ENCODE peak calls at places on chromosome 11, in five cellular contexts. One of them, this sample, is unnamed.

GRCh38 chr11:28701760-28702449 is 593.7 kb downstream of the METTL15 start:
- DNase-seq in AG04449: no peak
- DNase-seq in endothelial cell of umbilical vein: peak
- DNase-seq in astrocyte of the spinal cord: peak
- DNase-seq in choroid plexus epithelial cell: no peak
- DNase-seq in this sample: peak

GRCh38 chr11:44611687-44612437 is 46.4 kb downstream of the CD82 start:
- DNase-seq in choroid plexus epithelial cell: no peak
- DNase-seq in astrocyte of the spinal cord: no peak
- DNase-seq in endothelial cell of umbilical vein: no peak
- DNase-seq in AG04449: no peak
- DNase-seq in this sample: no peak

GRCh38 chr11:103970850-103971249 is 65.6 kb upstream of the DDI1 start:
- DNase-seq in astrocyte of the spinal cord: no peak
- DNase-seq in choroid plexus epithelial cell: no peak
- DNase-seq in AG04449: no peak
- DNase-seq in endothelial cell of umbilical vein: no peak
- DNase-seq in this sample: no peak

GRCh38 chr11:112724194-112724790 is 236.9 kb upstream of the NCAM1 start:
- DNase-seq in endothelial cell of umbilical vein: no peak
- DNase-seq in astrocyte of the spinal cord: no peak
- DNase-seq in choroid plexus epithelial cell: no peak
- DNase-seq in AG04449: no peak
- DNase-seq in this sample: no peak

GRCh38 chr11:46279393-46280099 is 2.1 kb downstream of the CREB3L1 start:
- DNase-seq in choroid plexus epithelial cell: peak
- DNase-seq in AG04449: no peak
- DNase-seq in astrocyte of the spinal cord: peak
- DNase-seq in endothelial cell of umbilical vein: peak
- DNase-seq in this sample: no peak

GRCh38 chr11:31826530-31827438 is 15.7 kb upstream of the PAX6 start:
- DNase-seq in endothelial cell of umbilical vein: no peak
- DNase-seq in choroid plexus epithelial cell: no peak
- DNase-seq in astrocyte of the spinal cord: no peak
- DNase-seq in AG04449: no peak
- DNase-seq in this sample: no peak

GRCh38 chr11:72833792-72834501 is 19.7 kb downstream of the ATG16L2 start:
- DNase-seq in choroid plexus epithelial cell: no peak
- DNase-seq in AG04449: no peak
- DNase-seq in astrocyte of the spinal cord: no peak
- DNase-seq in endothelial cell of umbilical vein: no peak
- DNase-seq in this sample: peak

GRCh38 chr11:118608268-118609214 is 1.1 kb downstream of the PHLDB1 start:
- DNase-seq in endothelial cell of umbilical vein: peak
- DNase-seq in astrocyte of the spinal cord: peak
- DNase-seq in choroid plexus epithelial cell: peak
- DNase-seq in AG04449: no peak
- DNase-seq in this sample: peak

GRCh38 chr11:69703711-69704507 is at the start of gene FGF19:
- DNase-seq in endothelial cell of umbilical vein: no peak
- DNase-seq in AG04449: no peak
- DNase-seq in choroid plexus epithelial cell: no peak
- DNase-seq in astrocyte of the spinal cord: no peak
- DNase-seq in this sample: peak

GRCh38 chr11:70866834-70867233 is 385.5 kb downstream of the SHANK2 start:
- DNase-seq in choroid plexus epithelial cell: no peak
- DNase-seq in AG04449: no peak
- DNase-seq in astrocyte of the spinal cord: no peak
- DNase-seq in endothelial cell of umbilical vein: no peak
- DNase-seq in this sample: no peak

GRCh38 chr11:123525072-123525471 is 95.0 kb downstream of the GRAMD1B start:
- DNase-seq in endothelial cell of umbilical vein: no peak
- DNase-seq in astrocyte of the spinal cord: no peak
- DNase-seq in AG04449: no peak
- DNase-seq in choroid plexus epithelial cell: no peak
- DNase-seq in this sample: no peak

GRCh38 chr11:117096140-117096972 is 1.9 kb downstream of the SIK3 start:
- DNase-seq in astrocyte of the spinal cord: no peak
- DNase-seq in choroid plexus epithelial cell: peak
- DNase-seq in endothelial cell of umbilical vein: no peak
- DNase-seq in AG04449: no peak
- DNase-seq in this sample: peak

GRCh38 chr11:82403640-82404305 is 329.9 kb downstream of the FAM181B start:
- DNase-seq in AG04449: no peak
- DNase-seq in endothelial cell of umbilical vein: no peak
- DNase-seq in astrocyte of the spinal cord: no peak
- DNase-seq in choroid plexus epithelial cell: no peak
- DNase-seq in this sample: no peak

GRCh38 chr11:6057452-6057851 is 26.9 kb upstream of the OR56A1 start:
- DNase-seq in AG04449: no peak
- DNase-seq in astrocyte of the spinal cord: no peak
- DNase-seq in choroid plexus epithelial cell: no peak
- DNase-seq in endothelial cell of umbilical vein: no peak
- DNase-seq in this sample: no peak

GRCh38 chr11:104772806-104773241 is 125.4 kb downstream of the CASP12 start:
- DNase-seq in choroid plexus epithelial cell: peak
- DNase-seq in AG04449: peak
- DNase-seq in astrocyte of the spinal cord: peak
- DNase-seq in endothelial cell of umbilical vein: peak
- DNase-seq in this sample: peak

GRCh38 chr11:117950999-117951961 is 22.1 kb upstream of the TMPRSS13 start:
- DNase-seq in endothelial cell of umbilical vein: no peak
- DNase-seq in astrocyte of the spinal cord: no peak
- DNase-seq in choroid plexus epithelial cell: no peak
- DNase-seq in AG04449: no peak
- DNase-seq in this sample: no peak

GRCh38 chr11:57793711-57794110 is 32.1 kb downstream of the CTNND1 start:
- DNase-seq in choroid plexus epithelial cell: no peak
- DNase-seq in astrocyte of the spinal cord: no peak
- DNase-seq in AG04449: no peak
- DNase-seq in endothelial cell of umbilical vein: no peak
- DNase-seq in this sample: no peak

GRCh38 chr11:114065094-114065493 is 5.6 kb downstream of the ZBTB16 start:
- DNase-seq in astrocyte of the spinal cord: no peak
- DNase-seq in choroid plexus epithelial cell: no peak
- DNase-seq in endothelial cell of umbilical vein: no peak
- DNase-seq in AG04449: no peak
- DNase-seq in this sample: no peak

GRCh38 chr11:125923012-125923579 is 18.8 kb downstream of the DDX25 start:
- DNase-seq in choroid plexus epithelial cell: peak
- DNase-seq in endothelial cell of umbilical vein: peak
- DNase-seq in astrocyte of the spinal cord: peak
- DNase-seq in AG04449: peak
- DNase-seq in this sample: peak

GRCh38 chr11:134611537-134611936 is 199.5 kb upstream of the B3GAT1 start:
- DNase-seq in AG04449: no peak
- DNase-seq in astrocyte of the spinal cord: no peak
- DNase-seq in choroid plexus epithelial cell: no peak
- DNase-seq in endothelial cell of umbilical vein: no peak
- DNase-seq in this sample: no peak

GRCh38 chr11:120254788-120255518 is 15.0 kb downstream of the POU2F3 start:
- DNase-seq in astrocyte of the spinal cord: no peak
- DNase-seq in endothelial cell of umbilical vein: no peak
- DNase-seq in AG04449: no peak
- DNase-seq in choroid plexus epithelial cell: no peak
- DNase-seq in this sample: no peak

GRCh38 chr11:16036218-16036617 is 320.1 kb downstream of the SOX6 start:
- DNase-seq in AG04449: no peak
- DNase-seq in choroid plexus epithelial cell: no peak
- DNase-seq in endothelial cell of umbilical vein: no peak
- DNase-seq in astrocyte of the spinal cord: no peak
- DNase-seq in this sample: no peak

GRCh38 chr11:69385832-69386415 is 92.0 kb downstream of the MYEOV start:
- DNase-seq in AG04449: no peak
- DNase-seq in choroid plexus epithelial cell: no peak
- DNase-seq in endothelial cell of umbilical vein: no peak
- DNase-seq in astrocyte of the spinal cord: no peak
- DNase-seq in this sample: no peak

GRCh38 chr11:112396092-112396491 is 135.4 kb upstream of the PLET1 start:
- DNase-seq in endothelial cell of umbilical vein: no peak
- DNase-seq in AG04449: no peak
- DNase-seq in choroid plexus epithelial cell: no peak
- DNase-seq in astrocyte of the spinal cord: no peak
- DNase-seq in this sample: no peak

GRCh38 chr11:45173064-45173463 is 26.6 kb downstream of the PRDM11 start:
- DNase-seq in astrocyte of the spinal cord: no peak
- DNase-seq in endothelial cell of umbilical vein: no peak
- DNase-seq in choroid plexus epithelial cell: no peak
- DNase-seq in AG04449: no peak
- DNase-seq in this sample: no peak

GRCh38 chr11:132734217-132734616 is 798.1 kb downstream of the OPCML start:
- DNase-seq in endothelial cell of umbilical vein: no peak
- DNase-seq in choroid plexus epithelial cell: peak
- DNase-seq in AG04449: peak
- DNase-seq in astrocyte of the spinal cord: peak
- DNase-seq in this sample: peak

GRCh38 chr11:11390068-11390775 is 37.2 kb upstream of the CSNK2A3 start:
- DNase-seq in endothelial cell of umbilical vein: no peak
- DNase-seq in choroid plexus epithelial cell: no peak
- DNase-seq in AG04449: no peak
- DNase-seq in astrocyte of the spinal cord: no peak
- DNase-seq in this sample: no peak

GRCh38 chr11:133942594-133942993 is 14.2 kb downstream of the IGSF9B start:
- DNase-seq in endothelial cell of umbilical vein: no peak
- DNase-seq in AG04449: no peak
- DNase-seq in choroid plexus epithelial cell: no peak
- DNase-seq in astrocyte of the spinal cord: no peak
- DNase-seq in this sample: no peak

GRCh38 chr11:75767793-75768111 is 826 bp upstream of the DGAT2 start:
- DNase-seq in astrocyte of the spinal cord: no peak
- DNase-seq in endothelial cell of umbilical vein: no peak
- DNase-seq in AG04449: no peak
- DNase-seq in choroid plexus epithelial cell: no peak
- DNase-seq in this sample: no peak
- H3K4me3 ChIP-seq in astrocyte of the spinal cord: no peak
- H3K4me3 ChIP-seq in endothelial cell of umbilical vein: no peak
- H3K4me3 ChIP-seq in AG04449: no peak
- H3K4me3 ChIP-seq in choroid plexus epithelial cell: no peak
- H3K4me3 ChIP-seq in this sample: no peak

GRCh38 chr11:110527146-110527545 is 97.4 kb downstream of the FDX1 start:
- DNase-seq in astrocyte of the spinal cord: peak
- DNase-seq in endothelial cell of umbilical vein: no peak
- DNase-seq in AG04449: no peak
- DNase-seq in choroid plexus epithelial cell: peak
- DNase-seq in this sample: peak

GRCh38 chr11:110526323-110526722 is 96.6 kb downstream of the FDX1 start:
- DNase-seq in endothelial cell of umbilical vein: no peak
- DNase-seq in astrocyte of the spinal cord: no peak
- DNase-seq in choroid plexus epithelial cell: peak
- DNase-seq in AG04449: no peak
- DNase-seq in this sample: no peak

GRCh38 chr11:110525883-110526282 is 96.1 kb downstream of the FDX1 start:
- DNase-seq in astrocyte of the spinal cord: peak
- DNase-seq in choroid plexus epithelial cell: peak
- DNase-seq in AG04449: no peak
- DNase-seq in endothelial cell of umbilical vein: no peak
- DNase-seq in this sample: peak

GRCh38 chr11:110531056-110531756 is 101.5 kb downstream of the FDX1 start:
- DNase-seq in choroid plexus epithelial cell: no peak
- DNase-seq in endothelial cell of umbilical vein: no peak
- DNase-seq in AG04449: no peak
- DNase-seq in astrocyte of the spinal cord: no peak
- DNase-seq in this sample: peak

DNA sequence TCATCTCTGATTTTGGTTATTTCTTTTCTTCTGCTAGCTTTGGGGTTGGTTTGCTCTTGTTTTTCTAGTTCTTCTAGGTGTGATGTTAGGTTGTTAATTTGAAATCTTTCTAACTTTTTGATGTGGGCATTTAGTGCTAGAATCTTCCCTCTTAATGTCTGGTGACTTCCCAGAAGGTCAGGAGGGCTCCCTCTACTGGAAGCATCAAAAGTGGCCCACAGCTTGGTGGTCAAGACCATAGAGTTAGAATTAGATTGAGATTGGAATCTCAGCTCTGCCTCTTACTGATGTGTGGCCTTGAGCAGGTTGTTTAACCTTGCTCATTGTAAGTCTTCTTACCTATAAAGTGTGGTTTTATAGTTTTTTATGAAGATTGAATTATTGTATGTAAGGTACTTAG is 99.3 kb downstream of the FDX1 start:
- DNase-seq in endothelial cell of umbilical vein: no peak
- DNase-seq in AG04449: no peak
- DNase-seq in choroid plexus epithelial cell: peak
- DNase-seq in astrocyte of the spinal cord: peak
- DNase-seq in this sample: no peak
- TF ChIP-seq CTCF in endothelial cell of umbilical vein: peak
- TF ChIP-seq CTCF in AG04449: peak
- TF ChIP-seq CTCF in choroid plexus epithelial cell: peak
- TF ChIP-seq CTCF in astrocyte of the spinal cord: peak
- TF ChIP-seq CTCF in this sample: peak

GRCh38 chr11:13184295-13184794 is 93.2 kb upstream of the BMAL1 start:
- DNase-seq in endothelial cell of umbilical vein: no peak
- DNase-seq in AG04449: no peak
- DNase-seq in choroid plexus epithelial cell: no peak
- DNase-seq in astrocyte of the spinal cord: no peak
- DNase-seq in this sample: no peak

GRCh38 chr11:13188179-13188578 is 89.4 kb upstream of the BMAL1 start:
- DNase-seq in endothelial cell of umbilical vein: no peak
- DNase-seq in AG04449: no peak
- DNase-seq in astrocyte of the spinal cord: no peak
- DNase-seq in choroid plexus epithelial cell: no peak
- DNase-seq in this sample: no peak

GRCh38 chr11:13183826-13184196 is 93.8 kb upstream of the BMAL1 start:
- DNase-seq in endothelial cell of umbilical vein: no peak
- DNase-seq in choroid plexus epithelial cell: no peak
- DNase-seq in astrocyte of the spinal cord: no peak
- DNase-seq in AG04449: no peak
- DNase-seq in this sample: no peak

GRCh38 chr11:13183094-13183825 is 94.3 kb upstream of the BMAL1 start:
- DNase-seq in endothelial cell of umbilical vein: peak
- DNase-seq in AG04449: peak
- DNase-seq in choroid plexus epithelial cell: peak
- DNase-seq in astrocyte of the spinal cord: peak
- DNase-seq in this sample: peak
- H3K4me3 ChIP-seq in endothelial cell of umbilical vein: no peak
- H3K4me3 ChIP-seq in AG04449: peak
- H3K4me3 ChIP-seq in choroid plexus epithelial cell: peak
- H3K4me3 ChIP-seq in astrocyte of the spinal cord: no peak
- H3K4me3 ChIP-seq in this sample: peak

DNA sequence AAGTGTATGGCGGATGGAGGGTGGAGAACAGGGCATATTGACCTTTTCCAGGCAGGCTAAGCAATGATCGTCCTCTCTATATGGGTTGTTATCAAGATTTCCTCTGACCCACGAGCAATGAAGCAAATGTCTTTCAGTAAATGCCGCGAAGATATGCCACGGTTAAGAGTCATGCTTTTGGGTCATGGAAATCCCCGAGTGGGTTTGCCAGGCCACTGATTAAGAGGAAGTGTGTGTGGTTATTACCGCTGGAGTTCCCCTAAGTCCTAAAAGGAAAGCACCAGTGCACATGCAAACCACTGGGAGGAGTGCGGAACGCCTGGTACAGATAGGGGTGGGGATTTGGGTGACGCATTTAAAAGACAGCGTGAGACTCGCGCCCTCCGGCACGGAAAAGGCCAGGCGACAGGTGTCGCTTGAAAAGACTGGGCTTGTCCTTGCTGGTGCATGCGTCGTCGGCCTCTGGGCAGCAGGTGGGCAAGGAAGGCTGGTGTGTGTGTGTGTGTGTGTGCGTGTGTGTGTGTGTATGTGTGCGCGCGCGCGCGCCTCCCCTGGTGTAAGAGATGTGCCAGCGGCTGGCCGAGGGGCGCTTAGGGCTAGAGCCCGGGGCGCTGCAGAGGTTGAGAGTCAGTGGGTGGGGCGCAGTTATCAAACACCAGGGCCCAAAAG is at the start of gene BIRC3:
- DNase-seq in AG04449: peak
- DNase-seq in choroid plexus epithelial cell: peak
- DNase-seq in astrocyte of the spinal cord: peak
- DNase-seq in endothelial cell of umbilical vein: peak
- DNase-seq in this sample: peak
- TF ChIP-seq CTCF in AG04449: peak
- TF ChIP-seq CTCF in choroid plexus epithelial cell: peak
- TF ChIP-seq CTCF in astrocyte of the spinal cord: no peak
- TF ChIP-seq CTCF in endothelial cell of umbilical vein: peak
- TF ChIP-seq CTCF in this sample: peak